ENCODE peak calls at places on chromosome 2, in four cellular contexts. Y, J, U and L are unnamed samples.

GRCh38 chr2:49105506-49105905 is 48.8 kb downstream of the FSHR start:
- DNase-seq in U (no peak), J (no peak), Y (no peak), L (no peak)

GRCh38 chr2:160491922-160492371 is 1.7 kb downstream of the RBMS1 start:
- DNase-seq in J (no peak), U (peak; percentile 72), Y (peak; percentile 45), L (peak; percentile 20)

GRCh38 chr2:239824051-239824694 is 201.0 kb downstream of the NDUFA10 start:
- DNase-seq in Y (peak; percentile 91), J (peak; percentile 26), U (no peak), L (peak; percentile 75)

GRCh38 chr2:46489430-46489829 is 10.1 kb downstream of the TMEM247 start:
- DNase-seq in J (no peak), Y (no peak), U (no peak), L (no peak)

GRCh38 chr2:39816845-39817244 is 37.8 kb upstream of the THUMPD2 start:
- DNase-seq in J (no peak), Y (no peak), U (no peak), L (no peak)

GRCh38 chr2:71187589-71187988 is 39.3 kb downstream of the PAIP2B start:
- DNase-seq in Y (no peak), J (no peak), U (no peak), L (no peak)

GRCh38 chr2:72185166-72185565 is 37.5 kb upstream of the CYP26B1 start:
- DNase-seq in Y (no peak), J (no peak), U (no peak), L (no peak)

GRCh38 chr2:138395565-138396306 is 105.8 kb upstream of the SPOPL start:
- DNase-seq in Y (peak; percentile 88), U (peak; percentile 40), J (no peak), L (peak; percentile 31)

GRCh38 chr2:101173707-101174295 is 22.6 kb upstream of the TBC1D8 start:
- DNase-seq in U (no peak), J (peak; percentile 71), Y (no peak), L (no peak)

GRCh38 chr2:141207042-141207398 is 923.8 kb downstream of the LRP1B start:
- DNase-seq in U (no peak), J (no peak), Y (no peak), L (no peak)

GRCh38 chr2:186887107-186888090 is 38.4 kb upstream of the ZSWIM2 start:
- DNase-seq in Y (no peak), J (no peak), U (no peak), L (no peak)

GRCh38 chr2:166625670-166626069 is 131.6 kb upstream of the SCN7A start:
- DNase-seq in Y (peak; percentile 57), U (no peak), J (no peak), L (no peak)

GRCh38 chr2:100006516-100006915 is 135.9 kb downstream of the AFF3 start:
- DNase-seq in Y (no peak), U (no peak), J (no peak), L (no peak)

GRCh38 chr2:97718051-97718882 is 4.9 kb downstream of the ZAP70 start:
- DNase-seq in J (peak; percentile 89), U (no peak), Y (no peak), L (no peak)

GRCh38 chr2:235859651-235860050 is 308.5 kb downstream of the GBX2 start:
- DNase-seq in U (no peak), Y (no peak), J (no peak), L (no peak)

GRCh38 chr2:229927817-229928321 is 5.6 kb downstream of the FBXO36 start:
- DNase-seq in U (no peak), Y (peak; percentile 93), J (no peak), L (no peak)

GRCh38 chr2:189654641-189655040 is 6.6 kb upstream of the ASNSD1 start:
- DNase-seq in Y (no peak), J (no peak), U (no peak), L (no peak)

GRCh38 chr2:45067859-45068642 is 58.8 kb upstream of the SIX2 start:
- DNase-seq in U (no peak), J (no peak), Y (no peak), L (no peak)

GRCh38 chr2:126399001-126399400 is 257.0 kb upstream of the GYPC start:
- DNase-seq in Y (no peak), U (no peak), J (no peak), L (no peak)

GRCh38 chr2:176117162-176117822 is 714 bp downstream of the HOXD10 start:
- DNase-seq in Y (no peak), J (no peak), U (no peak), L (no peak)

GRCh38 chr2:198356157-198356556 is 551.8 kb downstream of the PLCL1 start:
- DNase-seq in Y (no peak), U (no peak), J (no peak), L (no peak)

GRCh38 chr2:127624321-127625145 is 21.4 kb upstream of the GPR17 start:
- DNase-seq in Y (no peak), U (no peak), J (peak; percentile 41), L (no peak)

DNA sequence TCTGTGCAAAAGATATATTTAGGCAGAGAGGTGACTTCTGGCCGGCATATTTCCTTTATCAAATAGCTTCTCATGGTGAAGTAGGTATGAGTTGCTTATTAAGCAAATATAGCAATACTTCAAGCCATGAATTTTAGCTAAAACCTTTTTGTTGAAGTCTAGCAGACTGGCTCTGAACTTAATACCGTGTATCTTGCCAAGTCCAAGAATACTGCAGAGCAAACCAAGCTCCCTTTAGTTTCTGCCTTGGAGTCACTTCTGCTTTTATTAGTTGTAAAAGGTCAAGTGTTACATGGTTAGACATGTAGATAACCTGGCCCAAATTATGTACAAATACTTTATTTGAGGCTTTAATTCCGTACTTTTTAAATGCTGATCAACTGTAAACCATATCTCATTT is 627.6 kb upstream of the PKDCC start:
- DNase-seq in Y (no peak), U (no peak), J (no peak), L (no peak)
- H3K27ac ChIP-seq in Y (no peak overlapping the region), U (no peak overlapping the region), J (no peak overlapping the region), L (no peak overlapping the region)

DNA sequence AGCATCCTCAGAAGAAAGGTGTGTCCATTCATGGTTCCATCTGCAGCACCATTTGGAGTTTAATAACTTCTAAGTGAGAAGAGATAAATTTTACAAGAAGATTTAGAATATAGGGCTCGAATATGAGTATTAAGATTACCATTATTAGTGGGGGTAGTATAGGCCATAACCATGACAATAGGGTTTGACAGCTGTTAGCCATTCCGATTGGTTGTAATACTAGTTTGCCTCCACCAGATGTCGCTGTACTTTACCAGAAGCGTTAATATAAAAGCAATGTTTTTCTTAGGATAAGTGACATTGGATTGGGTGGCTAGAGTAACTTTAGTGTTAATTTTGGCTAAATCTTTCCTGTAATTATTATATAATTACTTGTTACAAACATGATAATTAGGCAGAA is 107.5 kb upstream of the SRD5A2 start:
- DNase-seq in J (no peak), Y (peak; percentile 30), U (no peak), L (no peak)
- TF ChIP-seq CTCF in J (peak; percentile 49), Y (peak; percentile 77), U (peak; percentile 54), L (peak; percentile 34)

DNA sequence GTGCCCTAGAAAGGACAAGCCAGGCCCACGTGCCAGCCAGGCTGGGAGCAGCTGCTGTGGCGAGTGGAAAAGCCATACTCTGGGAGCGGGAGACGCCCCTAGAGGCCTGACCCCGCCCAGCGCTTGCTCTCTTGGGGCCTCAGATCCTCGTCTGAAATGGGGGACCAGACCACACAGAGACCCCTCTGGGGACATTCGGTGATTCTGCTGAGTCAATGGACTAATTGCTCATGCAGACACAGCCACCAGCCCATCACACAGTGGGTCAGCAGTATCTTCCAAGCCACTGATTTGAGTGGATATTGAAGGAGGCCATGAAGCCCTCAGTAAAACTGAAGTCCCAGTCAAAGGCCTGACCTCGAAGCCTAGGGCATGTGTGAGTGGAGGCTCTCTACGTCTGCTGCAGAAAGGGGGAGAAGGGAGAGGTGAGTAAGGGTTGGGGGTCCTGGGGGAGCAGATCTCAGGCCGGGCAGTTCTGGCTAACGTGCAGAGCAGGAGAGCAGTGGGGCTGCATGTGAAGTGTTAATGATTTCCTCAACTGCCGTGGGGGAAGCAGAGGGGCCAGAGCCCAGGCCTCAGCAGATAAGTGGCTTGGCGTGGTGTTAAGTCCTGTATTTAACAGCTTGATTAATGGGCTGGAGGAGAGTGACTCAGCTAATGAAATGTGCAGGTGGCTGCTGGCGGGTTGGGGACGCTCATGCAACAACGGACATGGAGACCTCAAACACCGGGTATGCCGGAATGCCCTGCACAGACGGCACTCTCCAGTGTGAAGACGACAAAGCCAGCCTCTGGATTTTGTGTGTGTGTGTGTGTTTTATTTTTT is 104.4 kb upstream of the TWIST2 start:
- DNase-seq in U (no peak), J (no peak), Y (no peak), L (no peak)
- H3K27ac ChIP-seq in U (no peak overlapping the region), J (no peak overlapping the region), Y (no peak overlapping the region), L (no peak overlapping the region)

GRCh38 chr2:234257859-234258561 is 207.5 kb downstream of the SPP2 start:
- DNase-seq in Y (peak; percentile 97), U (peak; percentile 99), J (peak; percentile 57), L (peak; percentile 94)
- TF ChIP-seq CTCF in Y (peak; percentile 80), U (peak; percentile 90), J (peak; percentile 19), L (peak; percentile 64)

DNA sequence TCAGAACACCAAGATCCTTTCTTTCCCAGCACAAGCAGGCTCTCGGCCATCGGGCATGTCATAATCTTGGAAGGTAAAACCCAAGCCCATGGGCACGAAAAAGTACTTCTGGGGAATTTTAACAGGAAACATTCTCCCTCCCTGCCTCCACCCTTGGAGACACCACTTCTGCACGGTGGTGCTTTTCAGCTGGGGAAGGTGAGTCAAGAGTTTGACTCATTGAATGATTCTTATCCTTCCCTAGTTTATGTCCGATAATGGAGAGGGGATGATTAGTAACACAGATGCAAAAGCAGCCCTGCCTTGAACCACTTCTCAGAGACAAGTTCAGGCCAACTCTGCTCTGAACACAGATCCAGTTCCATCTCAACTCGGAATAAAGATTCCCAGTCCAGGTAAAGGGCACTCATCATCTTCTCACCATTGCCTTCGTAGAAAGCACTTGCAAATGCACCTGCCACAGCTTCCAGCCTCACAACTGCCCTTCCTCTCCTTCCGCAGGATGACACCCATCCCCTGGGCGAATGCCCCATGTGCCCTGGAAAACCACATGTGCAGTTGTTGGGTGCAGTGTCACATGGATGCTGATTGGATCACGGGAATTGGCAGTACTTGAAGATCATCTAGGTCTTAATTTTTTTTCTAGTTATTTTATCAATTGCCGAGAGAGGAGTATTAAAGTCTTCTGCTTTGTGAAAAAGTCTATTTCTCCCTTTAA is 136.2 kb downstream of the PXDN start:
- DNase-seq in J (no peak), Y (peak; percentile 62), U (no peak), L (peak; percentile 45)
- H3K27ac ChIP-seq in J (no peak overlapping the region), Y (no peak overlapping the region), U (no peak overlapping the region), L (peak overlapping the region; percentile 48)

DNA sequence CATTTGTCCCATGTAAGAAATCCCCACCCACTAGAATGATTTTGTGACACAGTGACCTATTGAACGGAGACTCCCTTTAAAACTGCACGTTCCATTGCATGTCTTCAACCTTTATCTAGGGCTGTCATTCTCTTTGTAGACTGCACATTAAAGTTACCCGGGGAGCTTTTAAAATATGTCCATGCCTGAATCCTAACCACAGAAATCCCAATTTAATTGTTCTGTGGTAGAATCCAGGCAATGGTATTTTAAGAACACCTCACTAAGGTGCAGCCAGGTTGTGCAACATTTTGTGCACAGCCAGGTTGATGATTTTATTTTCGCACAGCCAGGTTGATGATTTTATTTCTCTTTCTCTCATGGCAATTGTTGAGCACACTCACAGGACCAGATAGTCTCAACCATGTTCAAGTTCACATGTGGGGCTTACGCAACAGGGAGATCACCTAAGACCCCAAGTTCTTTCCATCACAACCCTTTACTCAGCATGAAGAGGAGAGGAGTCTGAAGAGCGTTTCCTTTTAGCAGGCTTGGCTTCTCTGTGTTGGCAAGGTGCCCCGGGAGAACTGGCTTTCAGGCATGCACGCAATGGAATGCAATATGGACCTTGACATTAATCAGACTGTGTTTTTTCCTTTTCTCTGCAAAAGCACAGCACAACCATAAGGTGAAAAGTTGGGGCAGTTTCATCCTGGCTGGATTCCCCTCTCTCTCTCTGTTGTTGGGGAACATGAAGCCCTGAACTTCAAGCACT is 467.3 kb upstream of the ETAA1 start:
- DNase-seq in Y (peak; percentile 80), J (peak; percentile 62), U (peak; percentile 72), L (peak; percentile 73)
- TF ChIP-seq CTCF in Y (no peak), J (no peak), U (no peak), L (no peak)